ENCODE peak calls at places on chromosomes 13 and 19, in four cellular contexts. One of them, this sample, is unnamed.

GRCh38 chr19:861756-862528 is 2.5 kb downstream of the CFD start:
- DNase-seq in mucosa of gallbladder: no peak
- DNase-seq in WTC11: peak; percentile 96
- DNase-seq in colonic mucosa: peak; percentile 76
- DNase-seq in this sample: no peak

GRCh38 chr13:109700176-109700575 is 86.2 kb downstream of the IRS2 start:
- DNase-seq in mucosa of gallbladder: peak; percentile 88
- DNase-seq in WTC11: no peak
- DNase-seq in colonic mucosa: peak; percentile 96
- DNase-seq in this sample: peak; percentile 40

GRCh38 chr13:40271931-40272775 is 394.3 kb downstream of the FOXO1 start:
- DNase-seq in mucosa of gallbladder: peak; percentile 66
- DNase-seq in WTC11: no peak
- DNase-seq in colonic mucosa: peak; percentile 31
- DNase-seq in this sample: peak; percentile 70

GRCh38 chr19:58009666-58010301 is 7.2 kb upstream of the ZNF606 start:
- DNase-seq in mucosa of gallbladder: peak; percentile 94
- DNase-seq in WTC11: peak; percentile 95
- DNase-seq in colonic mucosa: peak; percentile 92
- DNase-seq in this sample: peak; percentile 84

GRCh38 chr13:98307744-98308524 is 130.9 kb upstream of the RNF113B start:
- DNase-seq in mucosa of gallbladder: no peak
- DNase-seq in WTC11: no peak
- DNase-seq in colonic mucosa: no peak
- DNase-seq in this sample: peak; percentile 27

GRCh38 chr13:41006296-41006695 is 12.8 kb downstream of the ELF1 start:
- DNase-seq in mucosa of gallbladder: no peak
- DNase-seq in WTC11: no peak
- DNase-seq in colonic mucosa: no peak
- DNase-seq in this sample: no peak

GRCh38 chr19:5567971-5568407 is 236 bp upstream of the TINCR start:
- DNase-seq in mucosa of gallbladder: no peak
- DNase-seq in WTC11: no peak
- DNase-seq in colonic mucosa: no peak
- DNase-seq in this sample: no peak

GRCh38 chr19:5799247-5800241 is 5.3 kb upstream of the NRTN start:
- DNase-seq in mucosa of gallbladder: no peak
- DNase-seq in WTC11: no peak
- DNase-seq in colonic mucosa: peak; percentile 45
- DNase-seq in this sample: peak; percentile 88

GRCh38 chr13:31896427-31896826 is 135.1 kb upstream of the FRY start:
- DNase-seq in mucosa of gallbladder: no peak
- DNase-seq in WTC11: no peak
- DNase-seq in colonic mucosa: no peak
- DNase-seq in this sample: no peak

GRCh38 chr13:36975172-36975571 is 24.0 kb downstream of the ALG5 start:
- DNase-seq in mucosa of gallbladder: no peak
- DNase-seq in WTC11: no peak
- DNase-seq in colonic mucosa: no peak
- DNase-seq in this sample: no peak

GRCh38 chr19:42407085-42407815 is 17.2 kb upstream of the CNFN start:
- DNase-seq in mucosa of gallbladder: no peak
- DNase-seq in WTC11: no peak
- DNase-seq in colonic mucosa: no peak
- DNase-seq in this sample: no peak

GRCh38 chr19:45782820-45783785 is 813 bp upstream of the DMPK start:
- DNase-seq in mucosa of gallbladder: peak; percentile 57
- DNase-seq in WTC11: no peak
- DNase-seq in colonic mucosa: no peak
- DNase-seq in this sample: no peak

GRCh38 chr19:38417544-38418506 is 8.2 kb downstream of the RASGRP4 start:
- DNase-seq in mucosa of gallbladder: peak; percentile 34
- DNase-seq in WTC11: peak; percentile 93
- DNase-seq in colonic mucosa: peak; percentile 70
- DNase-seq in this sample: peak; percentile 23

GRCh38 chr19:39566064-39566463 is 26.1 kb upstream of the EID2 start:
- DNase-seq in mucosa of gallbladder: no peak
- DNase-seq in WTC11: no peak
- DNase-seq in colonic mucosa: no peak
- DNase-seq in this sample: no peak

GRCh38 chr13:23751195-23751594 is 138.0 kb downstream of the MIPEP start:
- DNase-seq in mucosa of gallbladder: no peak
- DNase-seq in WTC11: no peak
- DNase-seq in colonic mucosa: no peak
- DNase-seq in this sample: no peak

GRCh38 chr13:52738719-52739467 is 727 bp downstream of the CNMD start:
- DNase-seq in mucosa of gallbladder: no peak
- DNase-seq in WTC11: peak; percentile 68
- DNase-seq in colonic mucosa: no peak
- DNase-seq in this sample: peak; percentile 18

GRCh38 chr13:75508002-75508548 is 26.1 kb upstream of the TBC1D4 start:
- DNase-seq in mucosa of gallbladder: no peak
- DNase-seq in WTC11: no peak
- DNase-seq in colonic mucosa: no peak
- DNase-seq in this sample: no peak

GRCh38 chr19:4369109-4369887 is 25.9 kb downstream of the MPND start:
- DNase-seq in mucosa of gallbladder: peak; percentile 45
- DNase-seq in WTC11: no peak
- DNase-seq in colonic mucosa: peak; percentile 86
- DNase-seq in this sample: peak; percentile 60

GRCh38 chr13:41254902-41255301 is 8.5 kb downstream of the MTRF1 start:
- DNase-seq in mucosa of gallbladder: no peak
- DNase-seq in WTC11: no peak
- DNase-seq in colonic mucosa: no peak
- DNase-seq in this sample: no peak

GRCh38 chr19:48393559-48394330 is at the start of gene GRIN2D:
- DNase-seq in mucosa of gallbladder: no peak
- DNase-seq in WTC11: peak; percentile 52
- DNase-seq in colonic mucosa: no peak
- DNase-seq in this sample: no peak

GRCh38 chr19:46478356-46478986 is 7.1 kb upstream of the PNMA8A start:
- DNase-seq in mucosa of gallbladder: no peak
- DNase-seq in WTC11: peak; percentile 60
- DNase-seq in colonic mucosa: no peak
- DNase-seq in this sample: no peak

GRCh38 chr13:111325941-111326620 is 5.6 kb downstream of the TEX29 start:
- DNase-seq in mucosa of gallbladder: no peak
- DNase-seq in WTC11: no peak
- DNase-seq in colonic mucosa: no peak
- DNase-seq in this sample: no peak

This sample was measured in body of pancreas.